ENCODE peak calls at places on chromosomes 6 and 20, in eight cellular contexts. G is breast epithelium, P is AG10803, F is adrenal gland, J is aorta, K is cardiac fibroblast, U is epithelial cell of esophagus, Z is GM12878. T is an unnamed sample.

GRCh38 chr6:158279615-158280014 is 32.6 kb upstream of the TULP4 start:
- DNase-seq in G (no peak), P (no peak), F (no peak), J (no peak), K (peak; percentile 78), U (no peak), Z (no peak), T (no peak)

GRCh38 chr6:67639161-67639560 is 995.9 kb upstream of the ADGRB3 start:
- DNase-seq in G (no peak), P (peak; percentile 6), F (no peak), J (no peak), K (peak; percentile 81), U (no peak), Z (no peak), T (no peak)

GRCh38 chr6:135008072-135008940 is 46.3 kb downstream of the HBS1L start:
- DNase-seq in G (no peak), P (no peak), F (no peak), J (no peak), K (no peak), U (no peak), Z (peak; percentile 56), T (peak; percentile 78)

GRCh38 chr20:52060794-52061714 is 130.5 kb downstream of the ZFP64 start:
- DNase-seq in G (no peak), P (peak; percentile 43), F (no peak), J (no peak), K (peak; percentile 60), U (peak; percentile 23), Z (no peak), T (no peak)

GRCh38 chr20:32829291-32830005 is 9.7 kb downstream of the MAPRE1 start:
- DNase-seq in G (no peak), P (peak; percentile 61), F (no peak), J (no peak), K (no peak), U (no peak), Z (no peak), T (no peak)

GRCh38 chr6:18893540-18894269 is 506.6 kb downstream of the RNF144B start:
- DNase-seq in G (no peak), P (no peak), F (no peak), J (no peak), K (no peak), U (no peak), Z (no peak), T (no peak)

GRCh38 chr20:6956574-6956973 is 189.1 kb downstream of the BMP2 start:
- DNase-seq in G (no peak), P (no peak), F (no peak), J (no peak), K (no peak), U (peak; percentile 91), Z (no peak), T (no peak)

GRCh38 chr20:32415494-32415893 is 57.4 kb downstream of the ASXL1 start:
- DNase-seq in G (no peak), P (no peak), F (no peak), J (no peak), K (no peak), U (no peak), Z (no peak), T (no peak)

GRCh38 chr20:62501801-62502495 is 26.2 kb upstream of the GATA5 start:
- DNase-seq in G (no peak), P (peak; percentile 3), F (no peak), J (no peak), K (peak; percentile 37), U (peak; percentile 86), Z (peak; percentile 72), T (peak; percentile 87)

GRCh38 chr6:45543298-45544235 is 165.8 kb upstream of the SUPT3H start:
- DNase-seq in G (no peak), P (peak; percentile 54), F (no peak), J (no peak), K (peak; percentile 50), U (peak; percentile 26), Z (no peak), T (no peak)

GRCh38 chr6:74578339-74578738 is 627.5 kb downstream of the COL12A1 start:
- DNase-seq in G (no peak), P (peak; percentile 98), F (no peak), J (no peak), K (peak; percentile 35), U (no peak), Z (no peak), T (no peak)

GRCh38 chr6:138107752-138108592 is 753 bp upstream of the PERP start:
- DNase-seq in G (no peak), P (no peak), F (peak; percentile 51), J (no peak), K (no peak), U (no peak), Z (no peak), T (no peak)

GRCh38 chr20:50670126-50670862 is 21.0 kb downstream of the RIPOR3 start:
- DNase-seq in G (no peak), P (no peak), F (no peak), J (no peak), K (no peak), U (peak; percentile 97), Z (no peak), T (no peak)

GRCh38 chr6:40845588-40845987 is 193.4 kb downstream of the UNC5CL start:
- DNase-seq in G (no peak), P (peak; percentile 40), F (peak; percentile 46), J (no peak), K (peak; percentile 57), U (peak; percentile 57), Z (no peak), T (peak; percentile 50)

GRCh38 chr6:84853901-84854300 is 89.5 kb upstream of the TBX18 start:
- DNase-seq in G (no peak), P (no peak), F (no peak), J (no peak), K (no peak), U (peak; percentile 38), Z (no peak), T (no peak)

GRCh38 chr6:39203804-39204495 is 25.3 kb downstream of the KCNK5 start:
- DNase-seq in G (no peak), P (no peak), F (no peak), J (no peak), K (no peak), U (peak; percentile 21), Z (no peak), T (no peak)

GRCh38 chr20:40668449-40669228 is 20.4 kb downstream of the MAFB start:
- DNase-seq in G (no peak), P (no peak), F (no peak), J (no peak), K (no peak), U (peak; percentile 68), Z (no peak), T (no peak)

GRCh38 chr6:40599580-40599979 is 12.4 kb upstream of the LRFN2 start:
- DNase-seq in G (no peak), P (no peak), F (no peak), J (no peak), K (no peak), U (peak; percentile 36), Z (no peak), T (no peak)

GRCh38 chr6:165987483-165988305 is 180.0 kb downstream of the TBXT start:
- DNase-seq in G (no peak), P (peak; percentile 69), F (peak; percentile 97), J (peak; percentile 87), K (peak; percentile 93), U (peak; percentile 7), Z (no peak), T (no peak)

GRCh38 chr6:140855520-140855919 is 1277.2 kb upstream of the GJE1 start:
- DNase-seq in G (no peak), P (no peak), F (no peak), J (no peak), K (no peak), U (peak; percentile 41), Z (no peak), T (no peak)

GRCh38 chr6:140858381-140858971 is 1274.2 kb upstream of the GJE1 start:
- DNase-seq in G (no peak), P (no peak), F (no peak), J (no peak), K (no peak), U (peak; percentile 91), Z (no peak), T (peak; percentile 7)

GRCh38 chr6:140854363-140854762 is 1278.4 kb upstream of the GJE1 start:
- DNase-seq in G (no peak), P (peak; percentile 29), F (no peak), J (no peak), K (no peak), U (no peak), Z (no peak), T (no peak)

DNA sequence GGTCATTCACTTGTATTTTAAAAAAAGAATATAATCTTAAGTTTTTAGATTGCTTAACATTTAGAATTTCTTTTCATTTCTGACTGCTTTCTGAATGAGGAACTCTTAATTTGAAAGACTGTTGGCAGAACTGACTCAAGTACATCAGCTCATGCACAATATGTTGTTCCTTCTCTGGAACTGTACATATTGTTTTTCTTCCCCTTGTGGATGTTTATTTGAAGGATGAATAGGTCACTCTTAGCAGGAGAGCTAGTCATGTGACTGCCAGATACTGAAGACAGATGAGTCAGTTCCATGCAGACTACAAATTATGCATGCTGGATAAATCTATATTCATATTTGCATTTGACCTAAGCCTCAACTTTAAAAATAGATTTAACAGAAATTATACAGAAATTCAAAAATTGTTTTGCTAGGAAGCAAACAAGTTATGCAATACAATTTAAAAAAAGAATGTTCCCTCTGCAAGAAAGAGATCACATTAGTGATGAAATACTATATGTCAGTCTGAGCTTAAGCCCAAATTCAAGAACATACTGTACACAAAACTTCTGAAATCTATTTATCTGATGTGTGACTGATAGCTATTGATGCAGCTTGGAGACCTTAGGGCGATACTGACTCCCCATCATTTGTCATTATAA is 1274.9 kb upstream of the GJE1 start:
- DNase-seq in G (no peak), P (peak; percentile 80), F (no peak), J (no peak), K (peak; percentile 97), U (peak; percentile 84), Z (no peak), T (no peak)
- H3K4me3 ChIP-seq in G (no peak overlapping the region), P (no peak overlapping the region), F (no peak overlapping the region), J (no peak overlapping the region), K (no peak overlapping the region), U (peak overlapping the region; percentile 40), Z (no peak overlapping the region), T (no peak overlapping the region)

GRCh38 chr6:43271944-43272343 is 26.1 kb upstream of the SLC22A7 start:
- DNase-seq in G (no peak), P (no peak), F (no peak), J (no peak), K (no peak), U (no peak), Z (no peak), T (no peak)
- H3K4me3 ChIP-seq in G (no peak overlapping the region), P (no peak overlapping the region), F (no peak overlapping the region), J (no peak overlapping the region), K (no peak overlapping the region), U (no peak overlapping the region), Z (no peak overlapping the region), T (no peak overlapping the region)

GRCh38 chr6:33392979-33393378 is 1.4 kb downstream of the KIFC1 start:
- DNase-seq in G (no peak), P (no peak), F (no peak), J (no peak), K (no peak), U (no peak), Z (no peak), T (no peak)
- H3K4me3 ChIP-seq in G (no peak overlapping the region), P (peak overlapping the region; percentile 89), F (no peak overlapping the region), J (no peak overlapping the region), K (no peak overlapping the region), U (peak overlapping the region; percentile 74), Z (peak overlapping the region; percentile 74), T (peak overlapping the region; percentile 78)

DNA sequence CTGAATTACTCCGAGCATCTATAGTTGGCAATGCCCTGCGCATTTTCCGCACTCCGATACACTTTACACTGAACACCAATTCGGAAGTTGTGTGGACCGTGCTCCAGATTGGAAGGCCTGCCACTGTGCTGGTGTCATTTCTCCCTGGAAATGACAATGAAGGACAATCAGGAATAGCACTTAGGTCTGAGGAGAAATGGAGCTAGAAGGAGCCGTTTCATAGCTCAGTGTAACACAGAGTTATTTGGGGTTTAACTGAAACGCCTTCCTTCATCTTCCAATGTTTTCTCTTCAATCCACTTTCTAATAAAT is 501 bp upstream of the PLA2G7 start:
- DNase-seq in G (no peak), P (no peak), F (no peak), J (no peak), K (no peak), U (no peak), Z (no peak), T (no peak)
- H3K4me3 ChIP-seq in G (peak overlapping the region; percentile 56), P (no peak overlapping the region), F (peak overlapping the region; percentile 67), J (no peak overlapping the region), K (no peak overlapping the region), U (peak overlapping the region; percentile 45), Z (no peak overlapping the region), T (no peak overlapping the region)